ENCODE peak calls at places on chromosomes 11 and 22, in six cellular contexts. R is AG09309, M is cardiac fibroblast, N is foreskin fibroblast, K is cardiac muscle cell, P is lower leg skin. Y is an unnamed sample.
A peak's percentile ranks its signal among the peaks of the same experiment; 100 is the strongest.

GRCh38 chr11:124174001-124174400 is 9.1 kb upstream of the OR10D3 start:
- DNase-seq in M (peak; percentile 85), K (peak; percentile 75), P (no peak), R (no peak), N (peak; percentile 28), Y (no peak)

GRCh38 chr11:48103621-48104561 is 112.7 kb upstream of the OR4B1 start:
- DNase-seq in R (no peak), M (peak; percentile 20), P (peak; percentile 72), N (no peak), K (peak; percentile 55), Y (no peak)

GRCh38 chr11:70466154-70466553 is 67.8 kb downstream of the CTTN start:
- DNase-seq in R (no peak), M (peak; percentile 11), P (no peak), N (no peak), K (peak; percentile 19), Y (no peak)

GRCh38 chr11:78350646-78351165 is 66.9 kb downstream of the GAB2 start:
- DNase-seq in K (peak; percentile 80), N (no peak), P (no peak), M (peak; percentile 80), R (no peak), Y (peak; percentile 16)

GRCh38 chr11:76592025-76592914 is 78.3 kb downstream of the LRRC32 start:
- DNase-seq in R (no peak), M (no peak), P (peak; percentile 75), N (no peak), K (no peak), Y (no peak)

GRCh38 chr11:95404370-95404769 is 173.4 kb upstream of the SESN3 start:
- DNase-seq in N (no peak), P (no peak), M (no peak), R (no peak), K (no peak), Y (no peak)

GRCh38 chr22:29377979-29378378 is 10.4 kb downstream of the AP1B1 start:
- DNase-seq in P (no peak), M (no peak), N (no peak), R (no peak), K (no peak), Y (no peak)

GRCh38 chr11:45148276-45148675 is 1.8 kb downstream of the PRDM11 start:
- DNase-seq in K (no peak), P (peak; percentile 70), M (no peak), R (no peak), N (no peak), Y (no peak)

GRCh38 chr11:80698646-80699045 is 1257.8 kb upstream of the TENM4 start:
- DNase-seq in P (no peak), K (no peak), N (no peak), M (no peak), R (no peak), Y (no peak)

GRCh38 chr22:22380098-22381030 is 128.2 kb downstream of the ZNF280B start:
- DNase-seq in N (no peak), P (no peak), R (no peak), M (no peak), K (no peak), Y (no peak)

GRCh38 chr11:22130462-22131053 is 62.3 kb upstream of the ANO5 start:
- DNase-seq in M (no peak), P (no peak), K (no peak), R (no peak), N (no peak), Y (no peak)

GRCh38 chr11:47186076-47186936 is at the start of gene PACSIN3:
- DNase-seq in M (peak; percentile 45), R (no peak), K (peak; percentile 59), P (no peak), N (no peak), Y (no peak)

GRCh38 chr22:21942407-21942895 is 10.2 kb downstream of the PPM1F start:
- DNase-seq in M (peak; percentile 86), K (peak; percentile 83), R (peak; percentile 40), P (peak; percentile 96), N (peak; percentile 85), Y (peak; percentile 54)

GRCh38 chr11:96194571-96194970 is 148.4 kb downstream of the MAML2 start:
- DNase-seq in R (no peak), P (no peak), M (no peak), N (no peak), K (no peak), Y (no peak)

GRCh38 chr22:22407061-22407460 is 101.5 kb downstream of the ZNF280B start:
- DNase-seq in K (no peak), N (no peak), M (no peak), P (peak; percentile 40), R (no peak), Y (no peak)

GRCh38 chr22:45007946-45008852 is 1.6 kb downstream of the PHF21B start:
- DNase-seq in K (peak; percentile 12), P (no peak), R (no peak), M (no peak), N (peak; percentile 8), Y (no peak)

GRCh38 chr11:76523147-76523546 is 78.3 kb downstream of the EMSY start:
- DNase-seq in N (no peak), P (no peak), R (no peak), K (no peak), M (no peak), Y (no peak)

GRCh38 chr22:27493797-27494196 is 307.8 kb downstream of the MN1 start:
- DNase-seq in M (no peak), R (no peak), K (no peak), N (no peak), P (no peak), Y (no peak)

GRCh38 chr22:42939941-42940653 is 74.9 kb downstream of the PACSIN2 start:
- DNase-seq in K (peak; percentile 77), P (no peak), R (no peak), N (peak; percentile 72), M (peak; percentile 79), Y (no peak)

GRCh38 chr22:47201996-47202818 is 439.8 kb downstream of the TBC1D22A start:
- DNase-seq in N (no peak), K (no peak), P (peak; percentile 72), M (no peak), R (no peak), Y (no peak)

GRCh38 chr11:112321521-112322172 is 61.0 kb upstream of the PLET1 start:
- DNase-seq in R (peak; percentile 64), P (peak; percentile 89), N (peak; percentile 72), M (peak; percentile 92), K (peak; percentile 93), Y (peak; percentile 22)

GRCh38 chr11:118012083-118012669 is 26.0 kb downstream of the IL10RA start:
- DNase-seq in M (no peak), K (peak; percentile 33), N (peak; percentile 3), P (no peak), R (no peak), Y (no peak)

GRCh38 chr11:9138612-9139579 is 47.5 kb upstream of the SCUBE2 start:
- DNase-seq in K (peak; percentile 82), N (peak; percentile 86), R (peak; percentile 64), M (peak; percentile 84), P (no peak), Y (no peak)

GRCh38 chr11:72410956-72411355 is 23.4 kb downstream of the CLPB start:
- DNase-seq in K (no peak), P (no peak), M (no peak), N (no peak), R (no peak), Y (no peak)

GRCh38 chr22:20080445-20080775 is 369 bp downstream of the DGCR8 start:
- DNase-seq in R (no peak), K (peak; percentile 52), N (peak; percentile 49), P (peak; percentile 92), M (peak; percentile 62), Y (peak; percentile 34)

GRCh38 chr11:77142091-77142975 is 14.3 kb downstream of the MYO7A start:
- DNase-seq in M (no peak), P (no peak), N (no peak), R (no peak), K (no peak), Y (no peak)

GRCh38 chr11:6251120-6251733 is 8.4 kb upstream of the CCKBR start:
- DNase-seq in K (peak; percentile 76), M (peak; percentile 74), N (peak; percentile 59), R (peak; percentile 31), P (no peak), Y (no peak)

GRCh38 chr22:44337658-44338004 is 24.9 kb upstream of the SHISAL1 start:
- DNase-seq in P (no peak), R (no peak), N (peak; percentile 67), M (peak; percentile 72), K (peak; percentile 76), Y (no peak)

GRCh38 chr11:128810784-128811514 is 56.1 kb downstream of the KCNJ1 start:
- DNase-seq in P (no peak), M (no peak), N (no peak), K (no peak), R (no peak), Y (no peak)

GRCh38 chr22:22803285-22803853 is 84.2 kb upstream of the IGLL5 start:
- DNase-seq in K (no peak), R (no peak), P (no peak), N (no peak), M (no peak), Y (no peak)

GRCh38 chr11:94513091-94513490 is 830 bp downstream of the C11orf97 start:
- DNase-seq in K (no peak), R (no peak), M (no peak), P (no peak), N (no peak), Y (no peak)

GRCh38 chr11:40029406-40029805 is 1430.0 kb downstream of the LRRC4C start:
- DNase-seq in P (no peak), N (no peak), K (no peak), R (no peak), M (no peak), Y (no peak)
- H3K4me3 ChIP-seq in P (no peak overlapping the region), N (no peak overlapping the region), K (no peak overlapping the region), R (no peak overlapping the region), M (no peak overlapping the region), Y (no peak overlapping the region)

GRCh38 chr11:64102005-64102738 is 63.7 kb downstream of the MACROD1 start:
- DNase-seq in K (no peak), M (no peak), R (no peak), N (peak; percentile 26), P (no peak), Y (peak; percentile 71)
- H3K4me3 ChIP-seq in K (no peak overlapping the region), M (no peak overlapping the region), R (no peak overlapping the region), N (no peak overlapping the region), P (no peak overlapping the region), Y (no peak overlapping the region)

GRCh38 chr22:25563757-25564319 is 637 bp upstream of the GRK3 start:
- DNase-seq in R (no peak), N (no peak), P (no peak), K (no peak), M (no peak), Y (no peak)

GRCh38 chr22:25564320-25564978 is at the start of gene GRK3:
- DNase-seq in M (peak; percentile 46), P (peak; percentile 95), N (peak; percentile 53), K (peak; percentile 68), R (no peak), Y (peak; percentile 30)

GRCh38 chr22:25564979-25565677 is 653 bp downstream of the GRK3 start:
- DNase-seq in M (no peak), N (no peak), K (peak; percentile 31), P (peak; percentile 86), R (no peak), Y (no peak)

GRCh38 chr22:25567305-25567704 is 2.8 kb downstream of the GRK3 start:
- DNase-seq in R (no peak), M (no peak), N (no peak), P (no peak), K (no peak), Y (no peak)

GRCh38 chr22:25566812-25567211 is 2.3 kb downstream of the GRK3 start:
- DNase-seq in N (no peak), K (no peak), P (no peak), R (no peak), M (no peak), Y (no peak)
- H3K4me3 ChIP-seq in N (no peak overlapping the region), K (no peak overlapping the region), P (no peak overlapping the region), R (no peak overlapping the region), M (no peak overlapping the region), Y (no peak overlapping the region)

GRCh38 chr11:102560555-102561011 is 30.0 kb upstream of the MMP7 start:
- DNase-seq in M (peak; percentile 80), K (peak; percentile 79), P (no peak), N (peak; percentile 56), R (peak; percentile 52), Y (no peak)
- H3K4me3 ChIP-seq in M (no peak overlapping the region), K (no peak overlapping the region), P (no peak overlapping the region), N (peak overlapping the region; percentile 57), R (peak overlapping the region; percentile 20), Y (peak overlapping the region; percentile 12)

Y was measured in gastrocnemius medialis.